ENCODE peak calls at places on chromosomes 12 and 14, in seven cellular contexts. Y, N, I, W, D, F and P are unnamed samples.
A peak's percentile ranks its signal among the peaks of the same experiment; 100 is the strongest.

GRCh38 chr12:78060186-78060585 is 229.5 kb downstream of the NAV3 start:
- DNase-seq in Y (no peak), N (peak; percentile 84), I (peak; percentile 82), W (no peak), D (peak; percentile 74), F (no peak), P (peak; percentile 46)

GRCh38 chr14:35285991-35286564 is 6.1 kb upstream of the PSMA6 start:
- DNase-seq in Y (no peak), N (no peak), I (no peak), W (no peak), D (no peak), F (no peak), P (no peak)

GRCh38 chr12:123907726-123908476 is 64.7 kb downstream of the CCDC92 start:
- DNase-seq in Y (no peak), N (no peak), I (no peak), W (peak; percentile 30), D (no peak), F (no peak), P (peak; percentile 25)

GRCh38 chr14:89625208-89625987 is 208.4 kb upstream of the FOXN3 start:
- DNase-seq in Y (no peak), N (peak; percentile 29), I (peak; percentile 60), W (peak; percentile 55), D (peak; percentile 54), F (no peak), P (no peak)

GRCh38 chr12:96720363-96720705 is 186.7 kb upstream of the NEDD1 start:
- DNase-seq in Y (no peak), N (no peak), I (no peak), W (peak; percentile 20), D (no peak), F (no peak), P (no peak)

GRCh38 chr12:84858796-84859195 is 53.8 kb downstream of the SLC6A15 start:
- DNase-seq in Y (no peak), N (no peak), I (no peak), W (no peak), D (no peak), F (no peak), P (no peak)

GRCh38 chr12:116651089-116651488 is 86.8 kb downstream of the SPRING1 start:
- DNase-seq in Y (no peak), N (no peak), I (no peak), W (no peak), D (no peak), F (no peak), P (no peak)

GRCh38 chr12:49019435-49020317 is 1.1 kb upstream of the PRKAG1 start:
- DNase-seq in Y (no peak), N (peak; percentile 20), I (peak; percentile 41), W (peak; percentile 47), D (no peak), F (peak; percentile 39), P (peak; percentile 19)

GRCh38 chr12:4849024-4849594 is 60.6 kb upstream of the KCNA1 start:
- DNase-seq in Y (no peak), N (peak; percentile 33), I (peak; percentile 33), W (peak; percentile 57), D (peak; percentile 11), F (peak; percentile 30), P (no peak)

GRCh38 chr14:87805315-87805723 is 187.7 kb downstream of the GALC start:
- DNase-seq in Y (peak; percentile 29), N (peak; percentile 1), I (peak; percentile 74), W (peak; percentile 50), D (peak; percentile 72), F (peak; percentile 9), P (peak; percentile 39)

GRCh38 chr12:123436017-123436964 is at the start of gene RILPL2:
- DNase-seq in Y (peak; percentile 91), N (peak; percentile 69), I (peak; percentile 79), W (peak; percentile 87), D (peak; percentile 65), F (peak; percentile 49), P (peak; percentile 87)

GRCh38 chr12:124919646-124920352 is 5.3 kb upstream of the UBC start:
- DNase-seq in Y (no peak), N (peak; percentile 56), I (peak; percentile 71), W (no peak), D (peak; percentile 66), F (no peak), P (no peak)

GRCh38 chr14:55430024-55430690 is 10.3 kb downstream of the TBPL2 start:
- DNase-seq in Y (no peak), N (peak; percentile 79), I (peak; percentile 73), W (peak; percentile 87), D (peak; percentile 65), F (peak; percentile 64), P (peak; percentile 86)

GRCh38 chr14:58805057-58805456 is 167.3 kb downstream of the DACT1 start:
- DNase-seq in Y (no peak), N (no peak), I (peak; percentile 82), W (no peak), D (peak; percentile 82), F (no peak), P (peak; percentile 41)

GRCh38 chr12:111117017-111117416 is 196.6 kb upstream of the MYL2 start:
- DNase-seq in Y (no peak), N (no peak), I (no peak), W (no peak), D (no peak), F (no peak), P (no peak)

GRCh38 chr12:25615119-25615518 is 62.0 kb upstream of the LMNTD1 start:
- DNase-seq in Y (no peak), N (peak; percentile 88), I (peak; percentile 90), W (peak; percentile 60), D (peak; percentile 89), F (no peak), P (peak; percentile 95)

GRCh38 chr14:20608383-20609095 is 17.4 kb upstream of the RNASE12 start:
- DNase-seq in Y (no peak), N (no peak), I (no peak), W (no peak), D (no peak), F (no peak), P (no peak)

GRCh38 chr14:43145361-43145760 is 1361.7 kb downstream of the FSCB start:
- DNase-seq in Y (no peak), N (no peak), I (no peak), W (no peak), D (no peak), F (no peak), P (no peak)

GRCh38 chr12:76180401-76181277 is 96.2 kb upstream of the NAP1L1 start:
- DNase-seq in Y (no peak), N (no peak), I (no peak), W (no peak), D (no peak), F (no peak), P (no peak)

GRCh38 chr12:54169036-54169435 is 19.7 kb downstream of the SMUG1 start:
- DNase-seq in Y (no peak), N (no peak), I (no peak), W (no peak), D (no peak), F (no peak), P (no peak)

GRCh38 chr12:131728720-131729119 is 17.8 kb downstream of the SFSWAP start:
- DNase-seq in Y (no peak), N (no peak), I (no peak), W (no peak), D (no peak), F (no peak), P (no peak)

GRCh38 chr12:101087903-101088302 is 122.1 kb downstream of the SLC5A8 start:
- DNase-seq in Y (no peak), N (no peak), I (no peak), W (no peak), D (no peak), F (peak; percentile 3), P (no peak)

GRCh38 chr14:94591073-94591472 is 9.8 kb downstream of the SERPINA5 start:
- DNase-seq in Y (no peak), N (no peak), I (no peak), W (no peak), D (no peak), F (no peak), P (no peak)

GRCh38 chr12:8698132-8698829 is 490 bp downstream of the RIMKLB start:
- DNase-seq in Y (peak; percentile 62), N (peak; percentile 38), I (peak; percentile 55), W (peak; percentile 84), D (peak; percentile 23), F (no peak), P (peak; percentile 36)

DNA sequence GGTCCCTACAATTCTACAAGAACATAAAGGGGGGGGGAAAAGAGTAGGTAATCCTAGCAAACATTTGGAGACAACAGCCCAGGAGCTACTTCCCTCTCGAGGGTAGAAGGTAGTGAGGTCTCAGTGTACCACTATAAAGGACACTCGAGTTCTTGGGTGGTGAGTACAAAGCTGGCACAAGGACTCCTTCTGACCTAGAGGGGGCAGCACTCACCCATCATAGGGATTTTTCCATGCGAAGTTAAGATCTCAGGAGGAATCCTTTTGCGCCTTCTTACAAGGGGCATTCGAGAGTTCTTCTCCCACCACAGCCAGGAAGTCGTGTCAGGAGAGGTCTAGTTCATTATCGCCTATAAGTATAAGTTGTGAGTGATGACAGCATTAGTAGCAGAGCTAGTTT is 200.2 kb upstream of the RBM19 start:
- DNase-seq in Y (no peak), N (peak; percentile 23), I (peak; percentile 10), W (peak; percentile 70), D (peak; percentile 9), F (peak; percentile 9), P (peak; percentile 45)
- TF ChIP-seq CTCF in Y (peak; percentile 22), N (peak; percentile 39), I (peak; percentile 77), W (peak; percentile 56), D (peak; percentile 30), F (peak; percentile 60), P (peak; percentile 42)

DNA sequence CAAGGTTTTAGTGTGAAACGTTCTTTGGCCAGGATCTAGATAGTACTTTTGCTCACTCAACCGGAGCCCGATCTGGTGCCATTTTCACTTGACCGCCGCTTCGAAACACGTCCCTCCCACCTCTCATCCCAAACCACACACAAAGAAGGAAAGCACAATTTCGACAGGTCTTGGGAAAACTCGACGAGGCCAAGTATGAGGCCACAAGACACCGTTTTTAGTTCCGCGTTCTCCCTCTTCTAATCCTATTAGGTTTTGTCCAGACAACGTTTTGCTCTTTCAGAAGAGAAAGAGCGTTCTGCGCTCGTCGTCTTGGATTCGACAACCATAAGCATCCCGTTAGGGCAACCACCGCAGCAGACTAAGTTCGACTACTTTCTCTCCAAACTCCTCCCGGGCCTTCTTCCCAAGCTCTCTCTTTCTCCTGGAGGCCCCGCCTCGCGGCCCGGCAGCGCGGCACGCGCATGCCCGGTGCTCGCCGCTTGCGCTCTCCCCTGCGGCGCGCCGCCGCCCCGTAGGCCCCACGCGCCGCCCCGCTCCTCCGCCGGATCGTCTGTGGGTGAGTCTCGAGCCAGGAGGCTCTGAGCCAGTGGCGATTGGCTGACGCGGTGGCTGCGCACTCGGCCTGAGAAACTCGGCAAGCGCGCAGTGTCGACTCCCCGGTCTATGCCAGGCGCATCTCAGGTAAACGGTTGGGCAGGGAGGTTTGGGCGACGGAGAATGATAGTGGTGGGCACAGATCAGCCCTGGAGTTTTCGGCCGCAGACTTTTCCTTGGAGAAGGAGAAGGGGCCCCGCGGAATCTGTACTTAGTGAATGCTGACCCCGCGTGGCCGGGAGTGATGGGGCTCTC is at the start of gene MIPOL1:
- DNase-seq in Y (peak; percentile 88), N (peak; percentile 91), I (peak; percentile 89), W (peak; percentile 95), D (peak; percentile 81), F (peak; percentile 79), P (peak; percentile 93)
- TF ChIP-seq CTCF in Y (no peak), N (peak; percentile 43), I (peak; percentile 28), W (peak; percentile 52), D (no peak), F (peak; percentile 77), P (no peak)

GRCh38 chr12:55822228-55822627 is 4.4 kb downstream of the ORMDL2 start:
- DNase-seq in Y (no peak), N (no peak), I (no peak), W (peak; percentile 32), D (no peak), F (peak; percentile 48), P (peak; percentile 55)
- TF ChIP-seq CTCF in Y (no peak), N (peak; percentile 49), I (peak; percentile 21), W (peak; percentile 34), D (peak; percentile 29), F (peak; percentile 53), P (peak; percentile 22)

GRCh38 chr12:30823140-30823669 is 68.5 kb upstream of the CAPRIN2 start:
- DNase-seq in Y (peak; percentile 28), N (no peak), I (peak; percentile 14), W (peak; percentile 74), D (no peak), F (no peak), P (no peak)
- TF ChIP-seq CTCF in Y (no peak), N (no peak), I (no peak), W (peak; percentile 49), D (no peak), F (no peak), P (peak; percentile 21)